ENCODE peak calls at places on chromosomes 7 and 10, in five cellular contexts. I is astrocyte, T is MM.1S, X is AG09319, Y is HepG2. E is an unnamed sample.

GRCh38 chr7:100396421-100396982 is 23.2 kb downstream of the PILRA start:
- DNase-seq in I (no peak), T (peak; percentile 87), X (no peak), Y (no peak), E (no peak)

GRCh38 chr10:72223743-72224101 is 7.6 kb upstream of the ASCC1 start:
- DNase-seq in I (no peak), T (no peak), X (no peak), Y (no peak), E (no peak)

GRCh38 chr7:69780377-69780776 is 182.1 kb downstream of the AUTS2 start:
- DNase-seq in I (peak; percentile 58), T (no peak), X (no peak), Y (no peak), E (no peak)

GRCh38 chr10:117373848-117374505 is 1.3 kb downstream of the PDZD8 start:
- DNase-seq in I (peak; percentile 29), T (no peak), X (no peak), Y (no peak), E (no peak)

GRCh38 chr7:36165059-36165458 is 12.0 kb downstream of the EEPD1 start:
- DNase-seq in I (peak; percentile 56), T (no peak), X (no peak), Y (peak; percentile 96), E (no peak)

GRCh38 chr10:38157270-38157685 is 63.1 kb downstream of the ZNF37A start:
- DNase-seq in I (no peak), T (no peak), X (no peak), Y (no peak), E (no peak)

GRCh38 chr7:5333121-5334050 is 50.6 kb downstream of the SLC29A4 start:
- DNase-seq in I (no peak), T (no peak), X (no peak), Y (no peak), E (no peak)

GRCh38 chr7:151853896-151854807 is 22.8 kb downstream of the PRKAG2 start:
- DNase-seq in I (no peak), T (no peak), X (no peak), Y (no peak), E (no peak)

GRCh38 chr10:77613476-77614130 is 24.0 kb downstream of the KCNMA1 start:
- DNase-seq in I (peak; percentile 49), T (no peak), X (no peak), Y (no peak), E (no peak)

GRCh38 chr7:124130-124949 is 68.0 kb upstream of the FAM20C start:
- DNase-seq in I (no peak), T (no peak), X (no peak), Y (no peak), E (no peak)

GRCh38 chr10:100807241-100808050 is 62.1 kb downstream of the PAX2 start:
- DNase-seq in I (no peak), T (no peak), X (no peak), Y (no peak), E (no peak)

DNA sequence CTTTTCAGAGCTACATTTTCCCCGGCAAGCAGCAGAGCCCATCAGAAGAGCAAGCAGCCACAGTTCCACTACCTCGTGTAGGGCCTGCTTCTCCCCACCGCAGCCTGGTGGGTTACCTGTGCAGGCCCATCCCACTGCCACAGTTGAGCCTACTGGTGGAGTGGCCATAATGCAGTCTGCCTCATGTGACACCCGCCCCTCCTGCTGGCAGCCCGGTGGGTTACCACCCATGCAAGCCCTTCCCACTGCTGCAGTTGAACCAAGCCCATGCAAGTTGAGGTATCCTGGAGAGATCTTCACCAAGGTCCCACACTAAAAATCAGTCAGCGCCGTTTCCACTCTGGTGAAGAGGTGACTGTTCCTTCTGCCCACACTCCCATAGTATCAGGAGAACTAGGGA is 32.1 kb upstream of the CNNM1 start:
- DNase-seq in I (no peak), T (no peak), X (no peak), Y (peak; percentile 14), E (no peak)
- TF ChIP-seq CTCF in I (no peak), T (no peak), X (no peak), Y (peak; percentile 53), E (no peak)

DNA sequence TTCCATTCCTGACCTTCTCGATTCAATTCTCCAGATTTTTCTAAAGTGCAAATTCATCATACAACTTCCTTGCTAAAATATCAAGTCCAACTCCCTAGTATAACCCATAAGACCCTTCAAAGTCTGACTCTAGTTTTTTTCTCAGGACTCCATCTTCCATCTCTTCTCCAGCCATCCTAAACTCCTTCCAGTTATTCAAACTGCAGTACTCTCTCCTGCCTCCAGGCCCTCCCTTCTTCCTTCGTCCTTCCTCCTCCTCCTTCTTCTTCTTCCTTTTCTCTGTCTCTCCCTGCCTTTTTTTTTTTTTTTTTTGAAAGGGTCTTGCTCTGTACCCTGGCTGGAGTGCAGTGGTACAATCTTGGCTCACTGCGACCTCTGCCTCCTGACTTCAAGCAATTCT is 111.9 kb downstream of the RELN start:
- DNase-seq in I (no peak), T (no peak), X (no peak), Y (no peak), E (no peak)
- TF ChIP-seq CTCF in I (no peak), T (no peak), X (no peak), Y (no peak), E (no peak)

GRCh38 chr10:1061930-1062769 is 6.0 kb downstream of the WDR37 start:
- DNase-seq in I (peak; percentile 85), T (no peak), X (no peak), Y (no peak), E (no peak)
- TF ChIP-seq CTCF in I (no peak), T (no peak), X (no peak), Y (no peak), E (no peak)

DNA sequence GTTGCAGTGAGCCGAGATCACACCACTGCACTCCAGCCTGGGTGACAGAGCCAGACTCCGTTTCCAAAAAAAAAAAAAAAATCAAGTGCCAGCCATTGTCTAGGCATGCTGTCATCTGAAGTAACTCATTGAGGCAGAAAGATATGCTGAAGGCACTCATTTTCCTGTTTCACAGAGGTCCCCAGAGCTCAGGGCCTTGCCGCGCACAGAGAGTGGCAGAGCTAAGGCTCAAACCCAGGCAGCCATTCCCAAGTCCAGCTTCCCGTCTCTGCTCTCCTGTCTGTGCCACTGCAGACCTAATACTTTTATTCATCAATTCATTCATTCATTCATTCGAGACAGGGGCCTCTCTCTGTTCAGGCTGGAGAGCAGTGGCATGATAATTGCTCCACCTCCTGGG is 3.5 kb downstream of the GRIFIN start:
- DNase-seq in I (no peak), T (no peak), X (no peak), Y (no peak), E (no peak)
- TF ChIP-seq CTCF in I (no peak), T (no peak), X (no peak), Y (no peak), E (no peak)

DNA sequence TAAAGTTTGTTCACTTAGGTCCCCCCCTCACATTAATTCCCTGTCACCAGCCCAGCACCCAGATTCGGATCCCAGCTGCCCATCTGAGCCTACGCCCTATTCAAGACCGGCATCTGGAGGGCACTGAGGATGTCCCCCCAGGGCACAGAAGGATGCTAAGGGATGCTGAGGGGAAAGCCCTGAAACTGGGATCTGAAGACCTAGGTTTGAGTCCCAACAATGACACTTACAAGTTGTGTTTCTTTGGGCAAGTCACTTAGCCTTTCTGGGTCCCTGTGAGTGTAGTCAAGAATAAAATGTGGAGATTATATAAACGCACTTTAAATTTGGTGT is 3.8 kb upstream of the MARVELD1 start:
- DNase-seq in I (no peak), T (no peak), X (no peak), Y (no peak), E (no peak)
- TF ChIP-seq CTCF in I (no peak), T (no peak), X (no peak), Y (no peak), E (no peak)

DNA sequence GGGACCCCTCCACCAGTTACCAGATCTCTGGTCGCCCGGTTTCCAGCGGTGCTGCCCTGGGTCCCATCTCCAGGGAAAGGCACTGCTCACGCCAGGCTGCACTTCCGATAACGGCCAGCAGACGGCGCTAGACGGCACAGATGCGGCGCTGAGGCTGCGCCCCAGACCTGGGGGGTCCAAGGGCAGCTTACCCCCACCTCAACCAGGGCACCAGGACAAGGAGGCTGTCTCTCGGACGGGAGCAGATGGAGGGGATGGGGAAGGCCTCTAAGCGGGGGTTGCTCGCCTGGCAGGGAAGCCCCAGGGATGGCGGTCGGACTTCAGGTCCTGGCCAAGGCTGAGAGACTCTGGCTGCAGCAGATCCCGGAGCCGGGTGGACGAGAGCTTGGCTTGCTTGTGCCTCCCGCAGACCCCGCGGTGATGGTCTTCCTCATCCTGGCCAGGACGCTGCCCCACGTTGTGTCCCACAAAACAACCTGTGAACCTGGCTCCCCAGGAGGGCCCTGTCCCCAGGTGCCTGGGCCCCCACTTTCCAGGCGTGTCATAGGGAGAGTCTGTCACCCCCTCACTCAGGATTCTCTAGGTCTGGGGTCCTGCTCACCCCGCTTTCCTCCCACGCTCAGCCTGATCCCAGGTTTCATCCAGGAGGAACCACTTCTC is 23.9 kb upstream of the ZNF716 start:
- DNase-seq in I (no peak), T (no peak), X (no peak), Y (no peak), E (no peak)
- TF ChIP-seq CTCF in I (no peak), T (peak; percentile 34), X (no peak), Y (peak; percentile 14), E (peak; percentile 57)

GRCh38 chr10:119917777-119918176 is 25.2 kb downstream of the SEC23IP start:
- DNase-seq in I (no peak), T (no peak), X (no peak), Y (no peak), E (no peak)
- TF ChIP-seq CTCF in I (no peak), T (no peak), X (no peak), Y (no peak), E (no peak)